ENCODE peak calls at places on chromosomes 5 and 9, in four cellular contexts. C is omental fat pad, A is endothelial cell, W is IMR-90. M is an unnamed sample.
A peak's percentile ranks its signal among the peaks of the same experiment; 100 is the strongest.

GRCh38 chr5:57711471-57711870 is 228.9 kb upstream of the ACTBL2 start:
- DNase-seq in A (no peak), C (no peak), W (peak; percentile 54), M (no peak)

GRCh38 chr5:93622240-93622885 is 39.3 kb downstream of the NR2F1 start:
- DNase-seq in C (no peak), A (no peak), W (peak; percentile 77), M (no peak)

GRCh38 chr9:12818431-12819000 is 43.7 kb downstream of the LURAP1L start:
- DNase-seq in C (no peak), A (no peak), W (peak; percentile 34), M (no peak)

GRCh38 chr9:92746567-92747458 is 17.8 kb downstream of the BICD2 start:
- DNase-seq in W (peak; percentile 63), C (no peak), A (no peak), M (no peak)

GRCh38 chr5:157197088-157197487 is 16.4 kb downstream of the ITK start:
- DNase-seq in A (no peak), W (no peak), C (no peak), M (no peak)

GRCh38 chr9:95977366-95977765 is 101.9 kb downstream of the ERCC6L2 start:
- DNase-seq in W (no peak), C (no peak), A (no peak), M (no peak)

GRCh38 chr5:67182406-67182805 is 14.2 kb downstream of the CD180 start:
- DNase-seq in A (no peak), W (peak; percentile 89), C (peak; percentile 34), M (no peak)

GRCh38 chr5:180670586-180671359 is 21.4 kb upstream of the FLT4 start:
- DNase-seq in W (peak; percentile 37), A (peak; percentile 73), C (no peak), M (no peak)

GRCh38 chr9:731474-731873 is 110.0 kb upstream of the DMRT1 start:
- DNase-seq in C (no peak), A (no peak), W (no peak), M (no peak)

GRCh38 chr9:104982543-104982942 is 54.6 kb upstream of the ABCA1 start:
- DNase-seq in W (no peak), A (no peak), C (no peak), M (no peak)

GRCh38 chr9:13524245-13524644 is 244.8 kb upstream of the MPDZ start:
- DNase-seq in W (peak; percentile 22), A (no peak), C (no peak), M (no peak)

GRCh38 chr5:37767961-37768360 is 71.9 kb downstream of the GDNF start:
- DNase-seq in C (no peak), A (no peak), W (no peak), M (no peak)

GRCh38 chr5:95081500-95082355 is 203.2 kb downstream of the MCTP1 start:
- DNase-seq in A (no peak), C (no peak), W (peak; percentile 89), M (no peak)

GRCh38 chr9:77819672-77820071 is 171.6 kb upstream of the GNA14 start:
- DNase-seq in W (peak; percentile 23), C (no peak), A (no peak), M (no peak)

GRCh38 chr5:101045689-101046088 is 142.6 kb upstream of the ST8SIA4 start:
- DNase-seq in C (no peak), W (no peak), A (no peak), M (no peak)

GRCh38 chr9:114613087-114613486 is 2.0 kb downstream of the TMEM268 start:
- DNase-seq in C (no peak), A (no peak), W (no peak), M (no peak)

GRCh38 chr9:35490910-35491465 is 1.1 kb downstream of the RUSC2 start:
- DNase-seq in C (no peak), W (peak; percentile 59), A (no peak), M (no peak)

GRCh38 chr9:5422276-5422675 is 15.4 kb downstream of the PLGRKT start:
- DNase-seq in C (no peak), A (no peak), W (peak; percentile 58), M (no peak)

GRCh38 chr9:37915911-37916470 is 12.1 kb upstream of the SLC25A51 start:
- DNase-seq in W (no peak), A (no peak), C (no peak), M (no peak)

GRCh38 chr9:71608825-71609452 is 159.4 kb downstream of the CEMIP2 start:
- DNase-seq in W (peak; percentile 19), C (no peak), A (no peak), M (no peak)

GRCh38 chr5:45410304-45410995 is 285.7 kb downstream of the HCN1 start:
- DNase-seq in W (peak; percentile 5), A (no peak), C (no peak), M (no peak)

GRCh38 chr5:103475629-103476240 is 86.9 kb downstream of the NUDT12 start:
- DNase-seq in C (no peak), A (no peak), W (peak; percentile 60), M (no peak)

GRCh38 chr9:97807681-97808080 is 45.3 kb upstream of the FOXE1 start:
- DNase-seq in A (no peak), W (no peak), C (no peak), M (no peak)

GRCh38 chr9:32672478-32672877 is 37.0 kb upstream of the TAF1L start:
- DNase-seq in W (peak; percentile 79), C (no peak), A (no peak), M (no peak)

GRCh38 chr5:75337366-75338021 is 474 bp downstream of the HMGCR start:
- DNase-seq in C (no peak), W (no peak), A (peak; percentile 36), M (no peak)

GRCh38 chr5:13831236-13831810 is 113.2 kb downstream of the DNAH5 start:
- DNase-seq in A (no peak), W (peak; percentile 71), C (no peak), M (no peak)

GRCh38 chr9:82091610-82092009 is 103.0 kb downstream of the SPATA31D1 start:
- DNase-seq in W (no peak), A (no peak), C (no peak), M (no peak)

GRCh38 chr9:131657890-131658752 is 81.8 kb downstream of the RAPGEF1 start:
- DNase-seq in C (no peak), W (peak; percentile 95), A (no peak), M (no peak)

GRCh38 chr5:115873392-115873791 is 31.7 kb downstream of the AP3S1 start:
- DNase-seq in C (no peak), A (no peak), W (peak; percentile 76), M (no peak)

GRCh38 chr5:79853676-79854418 is 137.2 kb downstream of the MTX3 start:
- DNase-seq in W (peak; percentile 16), A (no peak), C (no peak), M (no peak)

GRCh38 chr5:91641730-91642350 is 258.7 kb upstream of the ARRDC3 start:
- DNase-seq in W (peak; percentile 41), C (no peak), A (no peak), M (no peak)

GRCh38 chr5:141150993-141151325 is 1.1 kb downstream of the PCDHB6 start:
- DNase-seq in C (no peak), A (no peak), W (no peak), M (no peak)

GRCh38 chr5:141155540-141156374 is 5.9 kb downstream of the PCDHB6 start:
- DNase-seq in C (no peak), W (no peak), A (peak; percentile 44), M (no peak)

GRCh38 chr5:141150215-141150992 is 547 bp downstream of the PCDHB6 start:
- DNase-seq in W (no peak), A (no peak), C (no peak), M (no peak)

DNA sequence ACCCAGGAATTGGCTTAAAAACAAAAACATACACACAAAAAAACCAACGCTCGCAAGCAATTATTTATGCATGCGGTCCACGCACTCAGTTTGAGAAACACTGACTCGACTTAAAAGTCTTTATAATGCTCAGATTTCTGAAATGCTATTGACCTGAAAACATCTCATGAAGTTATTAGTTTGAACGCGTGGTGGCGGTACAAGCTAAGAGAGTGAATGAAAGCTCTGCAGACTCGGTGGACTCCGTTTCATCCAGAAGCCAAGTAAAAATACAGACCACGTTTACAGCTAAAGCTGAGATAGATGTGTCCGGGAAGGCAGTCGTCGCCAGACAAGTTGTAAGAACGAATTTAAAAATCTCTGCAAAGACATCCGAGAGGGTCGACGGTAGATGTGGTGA is at the start of gene PCDHB6:
- DNase-seq in W (peak; percentile 3), A (no peak), C (no peak), M (no peak)
- TF ChIP-seq CTCF in W (no peak), A (no peak), C (no peak), M (no peak)

DNA sequence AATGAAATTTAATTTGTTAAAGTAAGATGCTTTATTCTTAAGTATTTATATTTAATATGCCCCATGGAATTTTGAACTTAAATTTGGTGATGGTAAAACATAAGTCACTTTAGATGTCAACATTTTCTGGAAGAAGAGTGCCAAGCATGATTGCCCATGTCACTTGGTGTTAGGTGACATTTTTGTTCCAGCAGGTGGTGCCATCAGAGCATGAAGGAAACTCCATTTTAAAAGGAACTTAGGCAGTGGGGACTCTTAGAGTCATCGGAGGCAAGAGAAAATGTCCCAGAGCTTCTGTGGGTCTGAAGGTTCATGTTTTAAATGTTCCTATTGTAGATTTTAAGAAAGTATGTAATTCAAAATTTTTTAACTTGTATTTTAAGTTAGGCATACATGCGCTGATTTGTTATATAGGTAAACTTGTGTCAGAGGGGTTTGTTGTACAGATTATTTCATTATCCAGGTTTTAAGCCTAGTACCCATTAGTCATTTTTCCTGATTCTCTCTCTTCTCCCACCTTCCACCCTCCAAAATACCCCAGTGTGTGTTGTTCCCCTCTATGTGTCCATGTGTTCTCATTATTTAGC is 789.3 kb downstream of the SEMA5A start:
- DNase-seq in C (no peak), W (peak; percentile 60), A (peak; percentile 22), M (no peak)
- TF ChIP-seq CTCF in C (no peak), W (peak; percentile 59), A (peak; percentile 53), M (peak; percentile 34)

DNA sequence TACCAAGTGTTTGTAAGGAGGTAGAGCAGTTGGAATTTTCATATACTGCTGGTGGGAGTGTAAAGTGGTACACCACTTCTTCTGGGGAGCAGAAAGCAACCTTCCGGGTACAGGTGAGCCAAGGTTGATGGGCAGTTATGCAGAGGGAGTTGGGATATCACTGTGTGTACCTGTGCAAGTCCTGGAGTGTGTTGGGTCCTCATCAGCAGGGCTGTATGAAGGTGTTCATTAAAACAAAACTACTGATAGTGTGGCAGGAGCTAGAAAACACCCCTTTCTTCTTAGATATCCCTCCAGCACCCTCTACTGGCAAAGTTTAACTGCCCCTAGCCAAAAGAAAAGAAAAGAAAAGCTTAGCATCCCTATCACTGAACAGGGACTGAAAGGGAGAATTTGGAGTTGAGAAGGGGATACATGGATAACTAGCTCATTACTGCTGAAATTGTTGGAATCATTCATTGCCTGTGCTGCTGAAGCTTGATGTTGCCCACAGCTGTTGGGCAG is 10.7 kb downstream of the MARCHF6 start:
- DNase-seq in A (no peak), C (no peak), W (no peak), M (no peak)
- TF ChIP-seq CTCF in A (no peak), C (no peak), W (peak; percentile 24), M (no peak)

GRCh38 chr5:15791274-15791673 is 291.3 kb downstream of the FBXL7 start:
- DNase-seq in C (no peak), W (no peak), A (no peak), M (no peak)
- TF ChIP-seq CTCF in C (no peak), W (no peak), A (no peak), M (no peak)